ENCODE peak calls at places on chromosomes 12 and 14, in eight cellular contexts. B is EL, L is dorsolateral prefrontal cortex, Z is endothelial cell, K is RWPE2, F is activated gamma-delta T cell treated with Interleukin-2 at 50 U/mL for 16 hours, I is germinal center, P is ecto neural progenitor cell. T is an unnamed sample.

GRCh38 chr14:104931771-104932675 is 7.3 kb downstream of the PLD4 start:
- DNase-seq in L (no peak), F (no peak), K (peak; percentile 73), Z (peak; percentile 27), B (no peak), P (no peak), I (no peak), T (no peak)

GRCh38 chr12:131698286-131698685 is 12.6 kb upstream of the SFSWAP start:
- DNase-seq in F (no peak), P (no peak), L (no peak), I (no peak), Z (no peak), K (no peak), B (no peak), T (no peak)

GRCh38 chr14:81727243-81727642 is 193.6 kb upstream of the SEL1L start:
- DNase-seq in P (no peak), F (no peak), I (no peak), Z (no peak), L (no peak), B (no peak), K (no peak), T (no peak)

GRCh38 chr12:30996752-30997151 is 70.2 kb downstream of the TSPAN11 start:
- DNase-seq in L (no peak), F (no peak), K (no peak), I (no peak), P (no peak), Z (no peak), B (no peak), T (no peak)

GRCh38 chr14:101351146-101351545 is 210.1 kb upstream of the DIO3 start:
- DNase-seq in K (no peak), I (no peak), P (no peak), B (no peak), F (no peak), Z (no peak), L (no peak), T (no peak)

GRCh38 chr14:86450075-86450474 is 920.1 kb downstream of the FLRT2 start:
- DNase-seq in B (no peak), F (no peak), I (no peak), K (no peak), Z (no peak), L (no peak), P (no peak), T (no peak)

GRCh38 chr14:105199093-105199492 is 18.0 kb upstream of the NUDT14 start:
- DNase-seq in K (no peak), P (no peak), F (no peak), L (no peak), I (no peak), B (peak; percentile 54), Z (no peak), T (no peak)

GRCh38 chr12:90958995-90959394 is 4.0 kb upstream of the CCER1 start:
- DNase-seq in I (no peak), F (no peak), P (no peak), K (no peak), Z (no peak), B (no peak), L (no peak), T (no peak)

T was measured in substantia nigra.